ENCODE peak calls at places on chromosomes 3 and 15, in four cellular contexts. X is nephron progenitor cell, N is fibroblast of lung, S is choroid plexus epithelial cell. F is an unnamed sample.

GRCh38 chr3:42451546-42452230 is 41.3 kb upstream of the LYZL4 start:
- DNase-seq in X (no peak), N (no peak), S (no peak), F (no peak)

GRCh38 chr3:7211740-7212139 is 350.8 kb downstream of the GRM7 start:
- DNase-seq in X (no peak), S (no peak), N (no peak), F (no peak)

GRCh38 chr3:96748139-96748538 is 66.3 kb upstream of the EPHA6 start:
- DNase-seq in S (no peak), X (no peak), N (no peak), F (no peak)

GRCh38 chr15:51185213-51185619 is 90.5 kb upstream of the TNFAIP8L3 start:
- DNase-seq in N (no peak), X (no peak), S (no peak), F (no peak)

GRCh38 chr15:42858540-42858939 is 62.0 kb downstream of the TTBK2 start:
- DNase-seq in N (no peak), S (no peak), X (no peak), F (no peak)

GRCh38 chr15:44038801-44039200 is 156.3 kb downstream of the FRMD5 start:
- DNase-seq in S (peak; percentile 64), N (peak; percentile 41), X (peak; percentile 31), F (peak; percentile 9)

GRCh38 chr3:8872291-8872690 is 91.0 kb downstream of the RAD18 start:
- DNase-seq in X (no peak), N (no peak), S (no peak), F (no peak)

GRCh38 chr3:40178012-40178594 is 131.4 kb upstream of the EIF1B start:
- DNase-seq in S (no peak), N (no peak), X (no peak), F (no peak)

GRCh38 chr3:36124118-36124796 is 256.0 kb upstream of the STAC start:
- DNase-seq in S (peak; percentile 64), X (peak; percentile 46), N (peak; percentile 5), F (peak; percentile 22)

GRCh38 chr3:30649572-30650310 is 43.3 kb downstream of the TGFBR2 start:
- DNase-seq in S (peak; percentile 70), N (peak; percentile 78), X (no peak), F (no peak)

GRCh38 chr3:148062590-148062989 is 635.1 kb upstream of the AGTR1 start:
- DNase-seq in X (no peak), S (no peak), N (no peak), F (no peak)

GRCh38 chr15:43872416-43873020 is 45.7 kb downstream of the WDR76 start:
- DNase-seq in X (peak; percentile 63), N (peak; percentile 87), S (peak; percentile 92), F (peak; percentile 33)

GRCh38 chr3:193744822-193745684 is 152.0 kb downstream of the OPA1 start:
- DNase-seq in N (peak; percentile 26), S (peak; percentile 47), X (no peak), F (no peak)

GRCh38 chr3:179321585-179322322 is 1.1 kb upstream of the ZNF639 start:
- DNase-seq in X (no peak), S (peak; percentile 77), N (peak; percentile 70), F (no peak)

GRCh38 chr3:51539291-51539891 is 872 bp downstream of the RAD54L2 start:
- DNase-seq in N (peak; percentile 31), S (peak; percentile 60), X (peak; percentile 26), F (no peak)

GRCh38 chr3:151265866-151266265 is 12.5 kb downstream of the P2RY14 start:
- DNase-seq in S (no peak), X (no peak), N (no peak), F (no peak)

GRCh38 chr15:35854398-35854797 is 308.4 kb upstream of the DPH6 start:
- DNase-seq in N (no peak), S (no peak), X (no peak), F (no peak)

GRCh38 chr3:29494305-29495036 is 213.6 kb downstream of the RBMS3 start:
- DNase-seq in X (no peak), N (peak; percentile 23), S (no peak), F (no peak)

GRCh38 chr15:48924528-48925393 is 39.0 kb downstream of the SHC4 start:
- DNase-seq in X (no peak), S (peak; percentile 16), N (peak; percentile 25), F (no peak)

GRCh38 chr3:135263331-135263730 is 468.3 kb downstream of the EPHB1 start:
- DNase-seq in S (no peak), X (no peak), N (no peak), F (no peak)

GRCh38 chr3:76585794-76586392 is 454.0 kb upstream of the ROBO2 start:
- DNase-seq in N (peak; percentile 44), S (peak; percentile 62), X (no peak), F (no peak)
- TF ChIP-seq CTCF in N (peak; percentile 72), S (peak; percentile 68), X (peak; percentile 73), F (peak; percentile 79)

GRCh38 chr3:55036883-55037577 is 109.2 kb upstream of the LRTM1 start:
- DNase-seq in N (no peak), X (no peak), S (no peak), F (no peak)

DNA sequence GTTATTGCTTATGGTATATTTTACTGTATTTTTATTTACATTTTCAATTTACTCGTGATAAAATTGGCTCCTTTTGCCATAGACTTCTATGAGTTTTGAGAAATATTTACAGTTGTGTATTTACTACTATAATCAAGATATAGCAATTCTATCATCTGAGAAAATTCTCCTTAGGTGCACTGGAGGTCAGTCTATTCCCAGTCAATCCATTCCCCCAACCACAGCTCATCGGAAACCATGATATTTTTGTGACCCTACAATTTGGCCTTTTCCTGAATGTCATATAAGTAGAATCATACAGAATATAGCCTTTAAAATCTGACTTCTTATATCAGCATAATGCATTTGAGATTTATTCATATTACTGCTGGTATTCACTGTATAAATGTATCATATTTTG is 114.7 kb upstream of the LRTM1 start:
- DNase-seq in X (no peak), S (peak; percentile 53), N (peak; percentile 12), F (no peak)
- TF ChIP-seq CTCF in X (no peak), S (peak; percentile 50), N (no peak), F (no peak)

GRCh38 chr3:48997102-48997637 is 7.1 kb downstream of the P4HTM start:
- DNase-seq in X (no peak), S (no peak), N (no peak), F (no peak)
- TF ChIP-seq CTCF in X (no peak), S (no peak), N (no peak), F (peak; percentile 23)

GRCh38 chr15:96264351-96264798 is 66.1 kb upstream of the NR2F2 start:
- DNase-seq in N (no peak), X (no peak), S (peak; percentile 26), F (no peak)
- TF ChIP-seq CTCF in N (no peak), X (no peak), S (no peak), F (no peak)

DNA sequence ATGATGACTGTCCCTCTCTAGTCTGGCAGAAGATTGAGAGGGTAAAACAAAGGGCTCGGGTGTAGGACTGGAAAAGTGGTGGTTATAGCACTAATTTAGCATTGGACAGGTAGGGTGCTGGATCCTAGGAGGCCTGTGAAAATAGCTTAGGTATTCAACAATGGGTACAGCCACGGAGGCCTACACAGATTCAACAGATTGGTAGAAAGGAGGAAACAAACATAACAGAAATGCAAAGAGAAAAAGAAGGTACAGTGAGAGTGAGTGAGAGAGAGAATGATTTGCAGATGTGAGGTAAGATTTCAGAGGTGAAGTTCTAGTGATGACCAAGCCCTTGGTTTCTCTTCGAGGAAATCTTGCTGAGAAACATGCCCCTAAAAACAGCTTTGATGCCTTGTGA is 37.9 kb downstream of the ADIPOQ start:
- DNase-seq in N (no peak), X (no peak), S (no peak), F (no peak)
- TF ChIP-seq CTCF in N (no peak), X (no peak), S (no peak), F (no peak)

DNA sequence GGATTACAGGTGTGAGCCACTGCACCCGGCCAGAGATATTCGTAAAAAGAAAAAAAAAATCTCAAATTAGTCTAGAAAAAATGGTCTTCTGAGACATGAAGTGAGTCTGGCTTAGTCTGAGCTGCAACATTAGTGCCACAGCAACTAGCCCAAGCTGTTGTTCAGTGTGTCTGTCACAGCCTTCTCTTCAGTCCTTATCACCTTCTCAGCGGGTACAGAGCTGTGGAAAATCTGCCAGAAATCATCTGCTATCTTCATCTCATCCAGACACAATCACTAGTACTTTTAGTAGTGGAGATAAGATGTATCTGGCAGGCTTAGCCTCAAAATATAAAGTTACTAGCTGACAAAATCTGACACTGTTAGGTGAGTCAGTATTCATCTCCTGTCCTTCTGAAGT is 120.6 kb upstream of the CGNL1 start:
- DNase-seq in S (no peak), N (no peak), X (no peak), F (no peak)
- TF ChIP-seq CTCF in S (no peak), N (no peak), X (no peak), F (no peak)

GRCh38 chr3:154095832-154096421 is 25.3 kb upstream of the ARHGEF26 start:
- DNase-seq in S (peak; percentile 78), N (peak; percentile 69), X (no peak), F (no peak)
- TF ChIP-seq CTCF in S (peak; percentile 65), N (peak; percentile 56), X (no peak), F (peak; percentile 37)

F was measured in progenitor cell of endocrine pancreas.